ENCODE peak calls at places on chromosomes 4 and X, in four cellular contexts. One of them, this sample, is unnamed.

GRCh38 chrX:74537011-74537390 is 77.4 kb downstream of the RLIM start:
- DNase-seq in nucleus accumbens: peak
- DNase-seq in RPMI8226: no peak
- DNase-seq in cardiac muscle cell: no peak
- DNase-seq in this sample: no peak

GRCh38 chr4:103091601-103092223 is 7.9 kb downstream of the BDH2 start:
- DNase-seq in nucleus accumbens: no peak
- DNase-seq in RPMI8226: peak
- DNase-seq in cardiac muscle cell: peak
- DNase-seq in this sample: no peak

GRCh38 chrX:13845721-13846378 is 29.0 kb upstream of the GPM6B start:
- DNase-seq in nucleus accumbens: no peak
- DNase-seq in RPMI8226: no peak
- DNase-seq in cardiac muscle cell: no peak
- DNase-seq in this sample: no peak

GRCh38 chrX:43735534-43735933 is 79.4 kb downstream of the MAOA start:
- DNase-seq in nucleus accumbens: no peak
- DNase-seq in RPMI8226: no peak
- DNase-seq in cardiac muscle cell: no peak
- DNase-seq in this sample: no peak

GRCh38 chr4:153643406-153644016 is 40.6 kb upstream of the TLR2 start:
- DNase-seq in nucleus accumbens: no peak
- DNase-seq in RPMI8226: peak
- DNase-seq in cardiac muscle cell: peak
- DNase-seq in this sample: no peak

GRCh38 chr4:22574424-22574823 is 58.6 kb upstream of the ADGRA3 start:
- DNase-seq in nucleus accumbens: no peak
- DNase-seq in RPMI8226: no peak
- DNase-seq in cardiac muscle cell: no peak
- DNase-seq in this sample: no peak

GRCh38 chrX:134971926-134972325 is 18.9 kb upstream of the SMIM10 start:
- DNase-seq in nucleus accumbens: no peak
- DNase-seq in RPMI8226: no peak
- DNase-seq in cardiac muscle cell: no peak
- DNase-seq in this sample: no peak

GRCh38 chr4:123616970-123617392 is 220.4 kb downstream of the SPRY1 start:
- DNase-seq in nucleus accumbens: peak
- DNase-seq in RPMI8226: no peak
- DNase-seq in cardiac muscle cell: no peak
- DNase-seq in this sample: no peak

This sample was measured in spleen.